ENCODE peak calls at places on chromosomes 16 and 17, in four cellular contexts. W is colonic mucosa, M is tibial artery, I is cardiac muscle cell. S is an unnamed sample. For H3K9me3, the result is how much of the 10 kb centered on the place peaks cover.

GRCh38 chr17:77772461-77772897 is 186.0 kb upstream of the TNRC6C start:
- DNase-seq in W (peak), M (peak), I (peak), S (peak)

GRCh38 chr16:78705694-78706093 is 606.2 kb downstream of the WWOX start:
- DNase-seq in I (peak), M (no peak), W (no peak), S (no peak)

GRCh38 chr16:79816081-79816497 is 215.6 kb upstream of the MAF start:
- DNase-seq in W (no peak), I (no peak), M (no peak), S (no peak)

GRCh38 chr17:20156196-20157077 is 147.3 kb downstream of the SPECC1 start:
- DNase-seq in W (peak), I (peak), M (no peak), S (peak)

GRCh38 chr17:34412022-34412421 is 49.0 kb upstream of the CCL1 start:
- DNase-seq in I (no peak), W (no peak), M (no peak), S (no peak)

GRCh38 chr16:79047337-79047736 is 553.2 kb downstream of the MAF start:
- DNase-seq in M (no peak), I (no peak), W (no peak), S (no peak)

GRCh38 chr17:28916302-28916934 is 13.5 kb upstream of the DHRS13 start:
- DNase-seq in M (peak), I (peak), W (peak), S (peak)

GRCh38 chr17:28282596-28282995 is 36.4 kb upstream of the TMEM97 start:
- DNase-seq in W (no peak), I (peak), M (no peak), S (no peak)

GRCh38 chr17:30244853-30245385 is 9.4 kb upstream of the SLC6A4 start:
- DNase-seq in I (no peak), W (no peak), M (no peak), S (no peak)

GRCh38 chr16:13108126-13108525 is 206.7 kb downstream of the SHISA9 start:
- DNase-seq in I (no peak), W (no peak), M (no peak), S (no peak)

GRCh38 chr17:50117202-50118040 is 12.5 kb downstream of the SAMD14 start:
- DNase-seq in I (peak), M (no peak), W (peak), S (peak)

GRCh38 chr16:17328971-17329370 is 141.8 kb downstream of the XYLT1 start:
- DNase-seq in W (peak), M (peak), I (no peak), S (no peak)

GRCh38 chr17:40284085-40284713 is 3.5 kb upstream of the CDC6 start:
- DNase-seq in W (peak), M (no peak), I (no peak), S (no peak)

GRCh38 chr17:35790826-35791225 is 4.6 kb downstream of the MMP28 start:
- DNase-seq in I (no peak), W (no peak), M (no peak), S (no peak)

GRCh38 chr17:31582151-31582907 is 190.9 kb downstream of the RAB11FIP4 start:
- DNase-seq in M (peak), I (no peak), W (peak), S (no peak)

GRCh38 chr16:54370653-54371052 is 84.1 kb upstream of the IRX3 start:
- DNase-seq in W (no peak), M (no peak), I (peak), S (no peak)

GRCh38 chr17:32971171-32971570 is 20.5 kb upstream of the SPACA3 start:
- DNase-seq in W (no peak), I (no peak), M (no peak), S (no peak)

GRCh38 chr17:42272576-42272975 is 3.6 kb downstream of the STAT5B start:
- DNase-seq in M (no peak), W (no peak), I (no peak), S (no peak)
- H3K9me3 ChIP-seq in M (under half), W (under half), I (under half), S (under half)

GRCh38 chr16:35142809-35143192 is 1683.4 kb downstream of the TP53TG3F start:
- DNase-seq in I (no peak), M (no peak), W (no peak), S (no peak)
- H3K9me3 ChIP-seq in I (under half), M (under half), W (under half), S (under half)

GRCh38 chr16:59342669-59343068 is 608.6 kb upstream of the GOT2 start:
- DNase-seq in M (no peak), W (no peak), I (no peak), S (no peak)

GRCh38 chr16:59339871-59340270 is 605.8 kb upstream of the GOT2 start:
- DNase-seq in M (no peak), I (no peak), W (no peak), S (no peak)

DNA sequence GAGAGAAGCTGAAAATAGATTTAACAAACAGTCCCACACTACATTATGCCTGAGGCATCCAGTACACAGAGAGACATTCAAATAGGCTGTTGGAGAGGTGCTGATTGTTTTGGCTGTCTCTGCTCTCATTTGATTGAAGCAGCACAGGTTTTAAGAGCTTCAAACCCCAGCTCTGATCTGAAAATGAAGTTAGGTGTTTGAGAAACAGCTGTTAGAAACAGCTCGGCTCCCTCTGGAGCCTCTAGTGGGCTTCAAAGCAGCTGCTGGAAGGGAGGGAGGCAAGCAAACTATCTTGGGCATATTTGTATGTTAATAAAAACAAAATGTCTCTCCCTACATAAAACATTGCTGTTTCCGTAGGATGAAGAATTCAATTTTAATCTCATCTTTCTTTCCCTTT is 607.3 kb upstream of the GOT2 start:
- DNase-seq in W (no peak), M (no peak), I (peak), S (no peak)
- H3K9me3 ChIP-seq in W (under half), M (under half), I (under half), S (under half)

DNA sequence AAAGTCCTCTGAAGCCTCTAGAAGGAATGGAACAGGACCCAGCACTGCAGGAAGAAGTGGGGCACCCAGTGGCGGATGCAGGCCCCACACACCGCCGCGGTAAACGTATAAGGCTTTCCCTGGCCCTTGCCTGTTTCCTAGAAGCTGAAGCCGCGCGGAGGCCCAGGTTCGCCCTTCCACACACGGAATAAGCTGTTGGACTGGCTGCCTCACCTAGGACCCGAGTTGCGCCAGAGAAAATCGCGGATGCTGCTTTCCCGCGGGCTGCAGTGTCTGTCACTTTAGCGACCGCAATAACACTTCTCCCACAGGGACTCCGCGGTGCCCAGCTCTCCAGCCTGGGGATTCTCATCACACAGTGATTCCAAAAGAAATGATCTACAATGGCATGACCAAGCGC is 1736.9 kb downstream of the TP53TG3F start:
- DNase-seq in M (no peak), W (no peak), I (no peak), S (no peak)
- H3K9me3 ChIP-seq in M (under half), W (under half), I (under half), S (under half)

DNA sequence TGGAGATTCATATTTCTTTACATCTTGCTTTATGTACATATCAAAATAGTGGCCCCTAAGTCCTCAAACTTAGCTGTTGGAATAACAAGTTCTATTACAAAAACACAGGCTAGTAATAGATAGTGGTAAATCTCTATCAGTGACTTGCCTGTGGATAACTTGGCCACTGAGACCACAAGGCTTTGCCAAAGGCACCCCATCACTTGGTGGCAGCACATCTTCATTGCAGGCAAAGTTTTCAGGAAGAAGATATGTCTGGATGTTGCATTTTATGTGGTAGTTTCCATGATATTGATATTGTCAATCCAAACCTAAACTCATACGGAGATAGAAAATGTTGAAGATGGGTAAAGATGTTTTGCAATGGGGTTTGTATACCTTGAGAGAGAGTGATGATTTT is 58.5 kb downstream of the KNOP1 start:
- DNase-seq in I (no peak), W (no peak), M (no peak), S (no peak)
- H3K9me3 ChIP-seq in I (under half), W (under half), M (under half), S (under half)

GRCh38 chr17:81125573-81126081 is 39.7 kb upstream of the PVALEF start:
- DNase-seq in I (no peak), M (no peak), W (no peak), S (no peak)

GRCh38 chr17:81127526-81128177 is 37.7 kb upstream of the PVALEF start:
- DNase-seq in W (no peak), I (no peak), M (no peak), S (no peak)

GRCh38 chr17:81128338-81128737 is 37.0 kb upstream of the PVALEF start:
- DNase-seq in W (no peak), I (no peak), M (no peak), S (no peak)

GRCh38 chr17:81127133-81127455 is 38.2 kb upstream of the PVALEF start:
- DNase-seq in W (no peak), I (no peak), M (no peak), S (no peak)

GRCh38 chr17:81126281-81127132 is 38.8 kb upstream of the PVALEF start:
- DNase-seq in M (no peak), I (no peak), W (no peak), S (no peak)
- H3K9me3 ChIP-seq in M (under half), I (under half), W (under half), S (under half)

GRCh38 chr16:57999366-57999970 is 1.0 kb downstream of the ZNF319 start:
- DNase-seq in I (no peak), W (no peak), M (no peak), S (no peak)

GRCh38 chr16:57998484-57998883 is 2.0 kb downstream of the ZNF319 start:
- DNase-seq in W (peak), I (no peak), M (no peak), S (no peak)

GRCh38 chr16:57998992-57999365 is 1.5 kb downstream of the ZNF319 start:
- DNase-seq in W (no peak), M (no peak), I (no peak), S (no peak)

GRCh38 chr16:58000706-58001676 is at the start of gene USB1:
- DNase-seq in W (peak), I (peak), M (peak), S (peak)

GRCh38 chr16:57999971-58000705 is at the start of gene ZNF319:
- DNase-seq in I (peak), M (no peak), W (no peak), S (no peak)
- H3K9me3 ChIP-seq in I (under half), M (under half), W (under half), S (under half)

GRCh38 chr17:9703781-9704082 is 58.4 kb downstream of the USP43 start:
- DNase-seq in M (no peak), I (peak), W (no peak), S (no peak)
- H3K9me3 ChIP-seq in M (under half), I (under half), W (under half), S (under half)

S was measured in CD8-positive, alpha-beta T cell.